ENCODE peak calls at places on chromosome 2, in eight cellular contexts. C is astrocyte of the hippocampus; A is A549; W is activated naive CD4-positive, alpha-beta T cell treated with anti-CD3 and anti-CD28 coated beads, Interleukin-2, amount 10 ng/mL, durations not matched to agents 7 days and 5 days; H is ELR; Z is epithelial cell of proximal tubule; S is AG04450; Q is GM04504. G is an unnamed sample.

GRCh38 chr2:75709297-75709696 is 1.4 kb downstream of the GCFC2 start:
- DNase-seq in A (no peak), C (no peak), H (peak), Z (no peak), S (no peak), W (no peak), Q (no peak), G (no peak)

GRCh38 chr2:213279961-213280360 is 4.3 kb upstream of the SPAG16 start:
- DNase-seq in Q (peak), C (no peak), S (no peak), Z (no peak), H (no peak), A (no peak), W (no peak), G (no peak)

GRCh38 chr2:121519732-121520640 is 10.7 kb upstream of the RNU4ATAC start:
- DNase-seq in Z (no peak), S (no peak), A (no peak), W (no peak), Q (no peak), C (no peak), H (no peak), G (no peak)

GRCh38 chr2:62589691-62590356 is 83.8 kb upstream of the TMEM17 start:
- DNase-seq in S (no peak), C (no peak), H (no peak), Q (no peak), Z (no peak), A (no peak), W (no peak), G (no peak)

GRCh38 chr2:177551989-177552413 is 159.4 kb downstream of the AGPS start:
- DNase-seq in W (no peak), Q (no peak), H (peak), C (peak), Z (no peak), S (no peak), A (no peak), G (peak)

GRCh38 chr2:70142590-70143313 is 48.1 kb downstream of the C2orf42 start:
- DNase-seq in Z (peak), Q (peak), W (peak), H (peak), A (peak), C (peak), S (peak), G (peak)

GRCh38 chr2:226443112-226443511 is 356.5 kb downstream of the IRS1 start:
- DNase-seq in Z (no peak), S (no peak), Q (no peak), A (no peak), W (no peak), C (no peak), H (no peak), G (no peak)

GRCh38 chr2:183117226-183117625 is 7.0 kb upstream of the NUP35 start:
- DNase-seq in S (no peak), Q (no peak), H (no peak), C (no peak), A (no peak), Z (no peak), W (no peak), G (no peak)

GRCh38 chr2:233671290-233672161 is at the start of gene UGT1A9:
- DNase-seq in Q (no peak), S (no peak), H (no peak), A (no peak), C (no peak), Z (no peak), W (no peak), G (no peak)

GRCh38 chr2:10163498-10164486 is 41.3 kb downstream of the RRM2 start:
- DNase-seq in Z (no peak), H (peak), A (no peak), C (no peak), W (no peak), S (no peak), Q (no peak), G (no peak)

GRCh38 chr2:79530443-79530842 is 17.6 kb downstream of the CTNNA2 start:
- DNase-seq in A (no peak), Q (no peak), Z (no peak), S (no peak), C (peak), W (no peak), H (peak), G (no peak)

GRCh38 chr2:19738707-19739106 is 163.1 kb downstream of the TTC32 start:
- DNase-seq in A (no peak), W (no peak), C (no peak), Z (no peak), S (no peak), H (peak), Q (peak), G (peak)

GRCh38 chr2:206443735-206444527 is 599 bp downstream of the ADAM23 start:
- DNase-seq in Z (no peak), W (peak), H (peak), C (peak), Q (peak), S (no peak), A (peak), G (peak)

GRCh38 chr2:32522770-32523169 is 105.1 kb upstream of the TTC27 start:
- DNase-seq in Z (no peak), S (no peak), A (no peak), Q (no peak), C (peak), H (peak), W (no peak), G (no peak)

GRCh38 chr2:24201496-24201895 is 26.6 kb downstream of the FAM228A start:
- DNase-seq in S (no peak), Q (no peak), W (no peak), A (no peak), Z (no peak), H (no peak), C (peak), G (no peak)

GRCh38 chr2:234963785-234964615 is 12.2 kb downstream of the SH3BP4 start:
- DNase-seq in H (peak), C (peak), Q (peak), Z (no peak), A (no peak), S (no peak), W (no peak), G (no peak)

GRCh38 chr2:39142904-39143617 is 22.2 kb upstream of the SOS1 start:
- DNase-seq in W (no peak), C (no peak), Z (no peak), A (no peak), H (no peak), Q (no peak), S (no peak), G (no peak)

GRCh38 chr2:7773362-7773973 is 856.3 kb downstream of the RNF144A start:
- DNase-seq in H (no peak), Z (peak), S (no peak), C (peak), W (no peak), A (no peak), Q (no peak), G (no peak)

GRCh38 chr2:160269803-160270570 is 69.9 kb upstream of the ITGB6 start:
- DNase-seq in C (peak), Z (no peak), W (peak), A (peak), H (peak), S (peak), Q (peak), G (peak)

GRCh38 chr2:105328281-105329196 is 996 bp downstream of the TGFBRAP1 start:
- DNase-seq in S (no peak), H (peak), A (no peak), W (peak), Q (no peak), Z (peak), C (no peak), G (peak)

GRCh38 chr2:239265681-239266435 is 135.0 kb downstream of the HDAC4 start:
- DNase-seq in S (no peak), H (no peak), Z (no peak), C (no peak), W (no peak), Q (no peak), A (no peak), G (no peak)

GRCh38 chr2:142989276-142990204 is 112.1 kb downstream of the KYNU start:
- DNase-seq in Q (peak), Z (no peak), W (no peak), A (peak), C (peak), H (peak), S (no peak), G (peak)

GRCh38 chr2:73257021-73257420 is 22.9 kb downstream of the CCT7 start:
- DNase-seq in Q (no peak), W (no peak), Z (no peak), H (no peak), A (no peak), S (no peak), C (no peak), G (no peak)

GRCh38 chr2:237585590-237586221 is 4.8 kb downstream of the RAB17 start:
- DNase-seq in Z (no peak), H (no peak), W (no peak), A (no peak), C (no peak), S (no peak), Q (no peak), G (no peak)

GRCh38 chr2:239222346-239223028 is 178.3 kb downstream of the HDAC4 start:
- DNase-seq in H (no peak), Z (no peak), C (no peak), S (no peak), A (no peak), Q (no peak), W (no peak), G (peak)

GRCh38 chr2:9126540-9126939 is 80.1 kb upstream of the ASAP2 start:
- DNase-seq in S (no peak), W (no peak), H (no peak), Q (no peak), Z (no peak), C (no peak), A (no peak), G (no peak)

GRCh38 chr2:72934683-72935610 is 17.6 kb downstream of the EMX1 start:
- DNase-seq in A (peak), Z (no peak), W (no peak), C (no peak), H (peak), S (no peak), Q (no peak), G (no peak)

GRCh38 chr2:174180837-174181236 is 67.5 kb downstream of the OLA1 start:
- DNase-seq in A (no peak), H (no peak), W (no peak), S (no peak), Z (no peak), Q (no peak), C (no peak), G (no peak)

GRCh38 chr2:235665656-235666239 is 171.9 kb downstream of the AGAP1 start:
- DNase-seq in W (no peak), C (peak), S (no peak), Q (peak), A (no peak), H (peak), Z (no peak), G (peak)

GRCh38 chr2:201114846-201115245 is 1.1 kb upstream of the CFLAR start:
- DNase-seq in C (peak), S (no peak), W (no peak), A (no peak), Z (no peak), Q (no peak), H (no peak), G (peak)

GRCh38 chr2:241686322-241686648 is 330 bp downstream of the DTYMK start:
- DNase-seq in H (no peak), S (no peak), C (peak), Q (no peak), W (no peak), Z (no peak), A (no peak), G (no peak)

GRCh38 chr2:88003074-88003755 is 13.1 kb downstream of the RNU2-63P start:
- DNase-seq in A (no peak), Q (no peak), C (peak), Z (no peak), W (no peak), H (no peak), S (no peak), G (no peak)

GRCh38 chr2:188333751-188334524 is 42.3 kb downstream of the GULP1 start:
- DNase-seq in W (no peak), C (peak), A (no peak), S (no peak), H (no peak), Z (no peak), Q (no peak), G (peak)

GRCh38 chr2:200417389-200417788 is 92.5 kb downstream of the KCTD18 start:
- DNase-seq in Q (no peak), Z (no peak), W (no peak), A (no peak), C (no peak), H (no peak), S (no peak), G (no peak)